ENCODE peak calls at places on chromosomes 16 and 17, in eight cellular contexts. Y, W, U, C, B, P, M and V are unnamed samples.

GRCh38 chr16:85249418-85249817 is 137.1 kb upstream of the CIBAR2 start:
- DNase-seq in Y (no peak), W (no peak), U (no peak), C (no peak), B (no peak), P (no peak), M (no peak), V (no peak)

GRCh38 chr17:76840443-76840767 is 27.8 kb upstream of the MGAT5B start:
- DNase-seq in Y (no peak), W (no peak), U (peak; percentile 25), C (no peak), B (no peak), P (no peak), M (no peak), V (no peak)

GRCh38 chr16:138049-138417 is 440 bp downstream of the NPRL3 start:
- DNase-seq in Y (no peak), W (no peak), U (peak; percentile 34), C (peak; percentile 22), B (peak; percentile 32), P (peak; percentile 12), M (no peak), V (no peak)

GRCh38 chr16:72501739-72502653 is 330.0 kb upstream of the PMFBP1 start:
- DNase-seq in Y (peak; percentile 78), W (peak; percentile 45), U (peak; percentile 68), C (peak; percentile 88), B (peak; percentile 16), P (peak; percentile 16), M (peak; percentile 46), V (peak; percentile 59)

GRCh38 chr16:79261461-79261860 is 339.1 kb downstream of the MAF start:
- DNase-seq in Y (no peak), W (no peak), U (peak; percentile 40), C (no peak), B (no peak), P (peak; percentile 23), M (no peak), V (no peak)

GRCh38 chr16:49415083-49415482 is 41.5 kb downstream of the C16orf78 start:
- DNase-seq in Y (no peak), W (no peak), U (no peak), C (no peak), B (no peak), P (no peak), M (no peak), V (no peak)

GRCh38 chr17:3385869-3386816 is at the start of gene OR3A2:
- DNase-seq in Y (no peak), W (no peak), U (no peak), C (no peak), B (no peak), P (no peak), M (no peak), V (no peak)

GRCh38 chr16:70396209-70396904 is 42.5 kb downstream of the ST3GAL2 start:
- DNase-seq in Y (peak; percentile 36), W (no peak), U (peak; percentile 96), C (no peak), B (peak; percentile 19), P (no peak), M (no peak), V (peak; percentile 45)

GRCh38 chr16:70778901-70779309 is 22.1 kb downstream of the VAC14 start:
- DNase-seq in Y (peak; percentile 91), W (peak; percentile 89), U (no peak), C (peak; percentile 86), B (no peak), P (peak; percentile 63), M (peak; percentile 73), V (peak; percentile 88)

GRCh38 chr17:18235743-18236256 is 10.4 kb downstream of the LLGL1 start:
- DNase-seq in Y (peak; percentile 65), W (no peak), U (no peak), C (peak; percentile 57), B (no peak), P (no peak), M (no peak), V (peak; percentile 30)

GRCh38 chr17:54102246-54102645 is 279.5 kb downstream of the KIF2B start:
- DNase-seq in Y (no peak), W (no peak), U (no peak), C (no peak), B (no peak), P (no peak), M (no peak), V (no peak)

GRCh38 chr17:17603178-17603894 is 11.8 kb upstream of the PEMT start:
- DNase-seq in Y (no peak), W (no peak), U (no peak), C (no peak), B (no peak), P (no peak), M (no peak), V (no peak)

GRCh38 chr16:86992587-86992986 is 324.6 kb downstream of the C16orf95 start:
- DNase-seq in Y (peak; percentile 28), W (no peak), U (no peak), C (no peak), B (no peak), P (no peak), M (no peak), V (no peak)

GRCh38 chr17:74368341-74369152 is 1.2 kb downstream of the GPR142 start:
- DNase-seq in Y (peak; percentile 52), W (no peak), U (peak; percentile 87), C (peak; percentile 72), B (peak; percentile 69), P (peak; percentile 77), M (no peak), V (peak; percentile 7)

GRCh38 chr17:79844869-79845600 is 5.8 kb upstream of the CBX4 start:
- DNase-seq in Y (no peak), W (no peak), U (peak; percentile 79), C (peak; percentile 49), B (peak; percentile 36), P (peak; percentile 46), M (no peak), V (no peak)

GRCh38 chr16:30377812-30378235 is 3.2 kb downstream of the MYL11 start:
- DNase-seq in Y (peak; percentile 89), W (peak; percentile 68), U (peak; percentile 93), C (peak; percentile 95), B (peak; percentile 63), P (peak; percentile 96), M (no peak), V (peak; percentile 72)

GRCh38 chr17:81579821-81580321 is 27.7 kb upstream of the FAAP100 start:
- DNase-seq in Y (peak; percentile 67), W (no peak), U (no peak), C (peak; percentile 69), B (no peak), P (no peak), M (no peak), V (no peak)

DNA sequence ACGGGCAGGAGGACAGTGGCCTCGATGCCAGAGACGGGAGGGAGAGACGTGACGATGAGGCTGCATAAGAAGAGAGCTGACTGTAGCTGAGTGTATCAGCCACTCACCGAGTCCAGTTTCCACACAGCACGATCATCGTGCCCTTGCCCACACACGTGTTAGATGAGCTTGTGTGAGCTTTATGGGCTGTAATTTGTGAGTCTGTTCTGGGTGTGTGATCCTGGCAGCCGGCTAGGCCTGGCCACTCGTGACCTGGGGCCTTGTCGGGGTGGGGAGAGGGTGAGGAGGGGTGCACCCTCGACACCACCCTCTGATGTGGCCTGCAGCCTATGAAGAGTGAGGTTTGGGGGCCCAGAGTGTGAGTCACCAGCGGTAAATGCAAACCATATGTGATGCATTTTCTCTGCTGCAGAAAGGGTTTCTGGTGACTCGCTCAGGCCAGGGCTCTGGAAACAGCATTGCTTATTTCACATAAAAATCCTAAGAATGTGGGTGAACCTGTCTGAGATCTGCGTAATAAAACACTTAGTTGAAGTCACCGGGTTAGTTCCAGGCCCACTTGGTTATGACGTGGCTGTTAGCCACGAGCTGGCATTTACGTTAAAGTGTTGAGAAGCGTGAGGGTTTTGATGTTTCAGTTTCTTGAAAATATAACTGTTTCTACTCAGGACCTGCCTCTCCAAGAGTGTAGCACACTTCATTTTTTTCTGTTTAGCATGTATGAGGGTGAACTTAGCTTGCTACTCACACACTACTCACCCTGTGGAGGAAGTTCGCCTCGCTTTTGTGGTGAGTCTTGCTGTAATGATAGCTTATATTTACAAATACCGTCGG is 4.2 kb downstream of the METRNL start:
- DNase-seq in Y (peak; percentile 99), W (peak; percentile 89), U (no peak), C (peak; percentile 91), B (no peak), P (no peak), M (peak; percentile 98), V (peak; percentile 96)
- H3K4me3 ChIP-seq in Y (no peak overlapping the region), W (peak overlapping the region; percentile 35), U (no peak overlapping the region), C (no peak overlapping the region), B (no peak overlapping the region), P (peak overlapping the region; percentile 77), M (peak overlapping the region; percentile 32), V (peak overlapping the region; percentile 18)

DNA sequence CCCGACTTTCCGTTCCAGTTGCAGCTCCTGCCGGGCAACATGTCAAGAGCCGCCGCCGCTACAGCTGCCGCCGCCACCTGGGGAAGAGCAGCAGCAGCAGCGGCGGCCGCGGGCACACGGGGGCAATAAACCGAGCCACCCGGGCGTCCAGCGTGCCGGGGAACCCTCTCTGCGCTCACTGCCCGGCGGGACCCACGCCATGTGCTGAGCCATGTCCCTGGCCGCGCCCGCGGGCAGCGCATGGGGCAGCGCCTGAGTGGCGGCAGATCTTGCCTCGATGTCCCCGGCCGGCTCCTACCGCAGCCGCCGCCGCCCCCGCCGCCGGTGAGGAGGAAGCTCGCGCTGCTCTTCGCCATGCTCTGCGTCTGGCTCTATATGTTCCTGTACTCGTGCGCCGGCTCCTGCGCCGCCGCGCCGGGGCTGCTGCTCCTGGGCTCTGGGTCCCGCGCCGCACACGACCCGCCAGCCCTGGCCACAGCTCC is 439 bp downstream of the HS3ST3B1 start:
- DNase-seq in Y (no peak), W (no peak), U (no peak), C (no peak), B (no peak), P (no peak), M (no peak), V (no peak)
- TF ChIP-seq CTCF in Y (no peak), W (no peak), U (no peak), C (no peak), B (no peak), P (no peak), M (no peak), V (no peak)

GRCh38 chr16:57694556-57695377 is at the start of gene DRC7:
- DNase-seq in Y (peak; percentile 30), W (no peak), U (peak; percentile 70), C (peak; percentile 72), B (no peak), P (peak; percentile 39), M (no peak), V (no peak)
- H3K4me3 ChIP-seq in Y (no peak within 1 kb of the TSS), W (no peak within 1 kb of the TSS), U (no peak within 1 kb of the TSS), C (peak within 1 kb of the TSS; percentile 18), B (no peak within 1 kb of the TSS), P (peak within 1 kb of the TSS; percentile 36), M (no peak within 1 kb of the TSS), V (no peak within 1 kb of the TSS)

DNA sequence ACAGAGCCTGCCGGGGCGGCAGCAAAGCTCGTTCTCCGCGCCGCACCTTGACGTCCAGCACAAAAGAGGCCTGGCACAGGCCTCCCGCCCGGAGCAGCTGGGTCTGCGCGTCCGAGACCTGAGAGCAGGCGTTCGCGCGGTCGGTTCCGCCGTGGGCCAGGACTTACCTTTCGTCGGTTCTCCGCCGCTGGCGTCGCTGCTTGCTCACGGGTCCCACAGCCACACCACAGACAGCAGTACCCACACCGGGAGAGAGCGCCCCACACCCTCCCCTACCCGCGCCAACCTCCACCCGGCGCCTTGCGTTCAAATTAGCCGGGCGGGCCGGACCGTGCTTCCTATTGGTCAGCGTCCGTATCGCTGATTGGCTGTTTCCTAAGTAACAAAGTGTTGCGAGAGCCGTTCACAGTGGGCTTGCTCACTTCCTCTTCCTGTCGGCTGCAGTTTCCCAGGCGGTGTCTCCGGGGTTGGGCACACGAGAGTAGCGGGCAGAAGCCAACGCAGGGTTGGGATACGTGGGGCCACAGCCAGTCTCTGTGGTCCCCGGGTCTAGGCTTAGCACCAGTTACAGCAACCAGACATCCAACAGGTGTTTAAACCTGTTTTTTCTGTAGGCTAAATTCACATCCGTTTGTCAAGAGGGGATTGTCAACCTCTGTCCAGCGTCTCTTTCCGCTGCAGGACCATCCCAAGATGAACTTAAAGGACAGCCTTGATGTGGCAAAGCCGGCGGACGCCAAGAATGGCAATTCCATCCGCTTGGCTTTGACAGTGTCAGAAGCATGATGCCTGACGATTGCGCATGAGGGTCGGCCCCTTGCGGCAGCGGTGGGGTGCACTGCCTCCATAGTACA is at the start of gene KIF18B:
- DNase-seq in Y (peak; percentile 96), W (peak; percentile 77), U (peak; percentile 98), C (peak; percentile 95), B (peak; percentile 97), P (peak; percentile 91), M (peak; percentile 77), V (peak; percentile 92)
- TF ChIP-seq CTCF in Y (no peak), W (no peak), U (peak; percentile 33), C (peak; percentile 9), B (no peak), P (no peak), M (no peak), V (no peak)